ENCODE peak calls at places on chromosomes 13 and 19, in nine cellular contexts. One of them, this sample, is unnamed.

GRCh38 chr13:79451500-79451962 is 29.4 kb upstream of the NDFIP2 start:
- DNase-seq in adrenal gland: peak; percentile 79
- DNase-seq in A549: peak; percentile 41
- DNase-seq in cardiac fibroblast: peak; percentile 82
- DNase-seq in tibial artery: no peak
- DNase-seq in epithelial cell of esophagus: peak; percentile 78
- DNase-seq in retinal pigment epithelial cell: peak; percentile 36
- DNase-seq in CD8-positive, alpha-beta T cell: peak; percentile 60
- DNase-seq in ascending aorta: no peak
- DNase-seq in this sample: peak; percentile 56

GRCh38 chr19:46602392-46603194 is 1.5 kb downstream of the CALM3 start:
- DNase-seq in epithelial cell of esophagus: no peak
- DNase-seq in retinal pigment epithelial cell: no peak
- DNase-seq in adrenal gland: no peak
- DNase-seq in ascending aorta: peak; percentile 72
- DNase-seq in CD8-positive, alpha-beta T cell: no peak
- DNase-seq in tibial artery: no peak
- DNase-seq in cardiac fibroblast: no peak
- DNase-seq in A549: no peak
- DNase-seq in this sample: no peak

GRCh38 chr19:4051175-4052101 is 15.3 kb downstream of the ZBTB7A start:
- DNase-seq in CD8-positive, alpha-beta T cell: no peak
- DNase-seq in ascending aorta: no peak
- DNase-seq in adrenal gland: peak; percentile 73
- DNase-seq in epithelial cell of esophagus: peak; percentile 88
- DNase-seq in cardiac fibroblast: no peak
- DNase-seq in retinal pigment epithelial cell: no peak
- DNase-seq in tibial artery: no peak
- DNase-seq in A549: peak; percentile 39
- DNase-seq in this sample: peak; percentile 88

GRCh38 chr13:36815069-36815468 is 4.0 kb upstream of the RFXAP start:
- DNase-seq in CD8-positive, alpha-beta T cell: no peak
- DNase-seq in A549: peak; percentile 7
- DNase-seq in retinal pigment epithelial cell: no peak
- DNase-seq in adrenal gland: no peak
- DNase-seq in cardiac fibroblast: no peak
- DNase-seq in ascending aorta: no peak
- DNase-seq in epithelial cell of esophagus: no peak
- DNase-seq in tibial artery: no peak
- DNase-seq in this sample: no peak

GRCh38 chr13:36817996-36818395 is 1.0 kb upstream of the RFXAP start:
- DNase-seq in CD8-positive, alpha-beta T cell: no peak
- DNase-seq in adrenal gland: no peak
- DNase-seq in epithelial cell of esophagus: no peak
- DNase-seq in cardiac fibroblast: no peak
- DNase-seq in ascending aorta: no peak
- DNase-seq in A549: no peak
- DNase-seq in retinal pigment epithelial cell: no peak
- DNase-seq in tibial artery: no peak
- DNase-seq in this sample: no peak

GRCh38 chr19:49489601-49490167 is 2.3 kb downstream of the RPL13A start:
- DNase-seq in CD8-positive, alpha-beta T cell: no peak
- DNase-seq in ascending aorta: no peak
- DNase-seq in A549: peak; percentile 78
- DNase-seq in epithelial cell of esophagus: no peak
- DNase-seq in cardiac fibroblast: no peak
- DNase-seq in tibial artery: no peak
- DNase-seq in adrenal gland: peak; percentile 56
- DNase-seq in retinal pigment epithelial cell: no peak
- DNase-seq in this sample: no peak

GRCh38 chr19:17339088-17339741 is 1.9 kb downstream of the GTPBP3 start:
- DNase-seq in A549: no peak
- DNase-seq in adrenal gland: peak; percentile 37
- DNase-seq in cardiac fibroblast: no peak
- DNase-seq in epithelial cell of esophagus: peak; percentile 25
- DNase-seq in ascending aorta: no peak
- DNase-seq in tibial artery: no peak
- DNase-seq in retinal pigment epithelial cell: no peak
- DNase-seq in CD8-positive, alpha-beta T cell: no peak
- DNase-seq in this sample: no peak

GRCh38 chr13:49444517-49445395 is 682 bp downstream of the SETDB2 start:
- DNase-seq in A549: peak; percentile 25
- DNase-seq in adrenal gland: no peak
- DNase-seq in ascending aorta: no peak
- DNase-seq in retinal pigment epithelial cell: peak; percentile 95
- DNase-seq in tibial artery: peak; percentile 38
- DNase-seq in CD8-positive, alpha-beta T cell: no peak
- DNase-seq in epithelial cell of esophagus: peak; percentile 74
- DNase-seq in cardiac fibroblast: peak; percentile 63
- DNase-seq in this sample: no peak

GRCh38 chr13:110232756-110233155 is 74.2 kb downstream of the COL4A1 start:
- DNase-seq in CD8-positive, alpha-beta T cell: no peak
- DNase-seq in A549: no peak
- DNase-seq in cardiac fibroblast: peak; percentile 85
- DNase-seq in retinal pigment epithelial cell: no peak
- DNase-seq in tibial artery: no peak
- DNase-seq in epithelial cell of esophagus: no peak
- DNase-seq in adrenal gland: no peak
- DNase-seq in ascending aorta: peak; percentile 71
- DNase-seq in this sample: no peak

GRCh38 chr19:45050036-45050435 is 11.2 kb downstream of the CLASRP start:
- DNase-seq in A549: no peak
- DNase-seq in CD8-positive, alpha-beta T cell: no peak
- DNase-seq in retinal pigment epithelial cell: no peak
- DNase-seq in cardiac fibroblast: no peak
- DNase-seq in ascending aorta: no peak
- DNase-seq in tibial artery: no peak
- DNase-seq in adrenal gland: no peak
- DNase-seq in epithelial cell of esophagus: peak; percentile 58
- DNase-seq in this sample: no peak

GRCh38 chr19:40733149-40733548 is 16.2 kb downstream of the ITPKC start:
- DNase-seq in CD8-positive, alpha-beta T cell: no peak
- DNase-seq in adrenal gland: no peak
- DNase-seq in ascending aorta: no peak
- DNase-seq in cardiac fibroblast: no peak
- DNase-seq in epithelial cell of esophagus: no peak
- DNase-seq in A549: no peak
- DNase-seq in retinal pigment epithelial cell: no peak
- DNase-seq in tibial artery: no peak
- DNase-seq in this sample: no peak

GRCh38 chr13:71412231-71412630 is 454.8 kb downstream of the DACH1 start:
- DNase-seq in epithelial cell of esophagus: no peak
- DNase-seq in CD8-positive, alpha-beta T cell: no peak
- DNase-seq in A549: no peak
- DNase-seq in tibial artery: no peak
- DNase-seq in ascending aorta: no peak
- DNase-seq in adrenal gland: no peak
- DNase-seq in cardiac fibroblast: no peak
- DNase-seq in retinal pigment epithelial cell: no peak
- DNase-seq in this sample: no peak

GRCh38 chr13:101527130-101527529 is 74.7 kb downstream of the ITGBL1 start:
- DNase-seq in ascending aorta: no peak
- DNase-seq in cardiac fibroblast: no peak
- DNase-seq in epithelial cell of esophagus: peak; percentile 45
- DNase-seq in retinal pigment epithelial cell: no peak
- DNase-seq in CD8-positive, alpha-beta T cell: no peak
- DNase-seq in tibial artery: no peak
- DNase-seq in A549: no peak
- DNase-seq in adrenal gland: no peak
- DNase-seq in this sample: no peak

GRCh38 chr19:51735759-51736449 is 12.1 kb upstream of the HAS1 start:
- DNase-seq in ascending aorta: peak; percentile 84
- DNase-seq in tibial artery: peak; percentile 72
- DNase-seq in adrenal gland: peak; percentile 57
- DNase-seq in A549: no peak
- DNase-seq in epithelial cell of esophagus: no peak
- DNase-seq in CD8-positive, alpha-beta T cell: no peak
- DNase-seq in cardiac fibroblast: peak; percentile 92
- DNase-seq in retinal pigment epithelial cell: peak; percentile 43
- DNase-seq in this sample: peak; percentile 89

GRCh38 chr13:73018336-73018735 is 40.5 kb upstream of the KLF5 start:
- DNase-seq in cardiac fibroblast: no peak
- DNase-seq in ascending aorta: no peak
- DNase-seq in adrenal gland: no peak
- DNase-seq in epithelial cell of esophagus: no peak
- DNase-seq in retinal pigment epithelial cell: no peak
- DNase-seq in tibial artery: no peak
- DNase-seq in A549: peak; percentile 35
- DNase-seq in CD8-positive, alpha-beta T cell: no peak
- DNase-seq in this sample: no peak

GRCh38 chr19:49809155-49809986 is 3.7 kb downstream of the FUZ start:
- DNase-seq in retinal pigment epithelial cell: peak; percentile 77
- DNase-seq in A549: peak; percentile 42
- DNase-seq in cardiac fibroblast: peak; percentile 19
- DNase-seq in epithelial cell of esophagus: no peak
- DNase-seq in CD8-positive, alpha-beta T cell: peak; percentile 16
- DNase-seq in ascending aorta: peak; percentile 80
- DNase-seq in tibial artery: peak; percentile 66
- DNase-seq in adrenal gland: peak; percentile 85
- DNase-seq in this sample: peak; percentile 63

GRCh38 chr19:13825489-13826475 is 30.5 kb downstream of the ZSWIM4 start:
- DNase-seq in tibial artery: no peak
- DNase-seq in retinal pigment epithelial cell: no peak
- DNase-seq in cardiac fibroblast: no peak
- DNase-seq in epithelial cell of esophagus: peak; percentile 63
- DNase-seq in A549: peak; percentile 53
- DNase-seq in ascending aorta: peak; percentile 68
- DNase-seq in adrenal gland: no peak
- DNase-seq in CD8-positive, alpha-beta T cell: no peak
- DNase-seq in this sample: peak; percentile 69
- TF ChIP-seq CTCF in tibial artery: no peak
- TF ChIP-seq CTCF in retinal pigment epithelial cell: peak; percentile 13
- TF ChIP-seq CTCF in cardiac fibroblast: peak; percentile 20
- TF ChIP-seq CTCF in epithelial cell of esophagus: peak; percentile 8
- TF ChIP-seq CTCF in A549: no peak
- TF ChIP-seq CTCF in ascending aorta: no peak
- TF ChIP-seq CTCF in adrenal gland: no peak
- TF ChIP-seq CTCF in CD8-positive, alpha-beta T cell: no peak
- TF ChIP-seq CTCF in this sample: no peak

GRCh38 chr19:1354496-1355257 is 29.0 kb upstream of the NDUFS7 start:
- DNase-seq in retinal pigment epithelial cell: no peak
- DNase-seq in CD8-positive, alpha-beta T cell: peak; percentile 54
- DNase-seq in epithelial cell of esophagus: peak; percentile 88
- DNase-seq in A549: peak; percentile 81
- DNase-seq in adrenal gland: peak; percentile 86
- DNase-seq in ascending aorta: peak; percentile 97
- DNase-seq in cardiac fibroblast: peak; percentile 91
- DNase-seq in tibial artery: peak; percentile 88
- DNase-seq in this sample: peak; percentile 97
- TF ChIP-seq CTCF in retinal pigment epithelial cell: no peak
- TF ChIP-seq CTCF in CD8-positive, alpha-beta T cell: no peak
- TF ChIP-seq CTCF in epithelial cell of esophagus: no peak
- TF ChIP-seq CTCF in A549: no peak
- TF ChIP-seq CTCF in adrenal gland: no peak
- TF ChIP-seq CTCF in ascending aorta: no peak
- TF ChIP-seq CTCF in cardiac fibroblast: no peak
- TF ChIP-seq CTCF in tibial artery: peak; percentile 4
- TF ChIP-seq CTCF in this sample: no peak

GRCh38 chr13:44198826-44199225 is 174.8 kb upstream of the SERP2 start:
- DNase-seq in A549: no peak
- DNase-seq in ascending aorta: no peak
- DNase-seq in epithelial cell of esophagus: peak; percentile 34
- DNase-seq in adrenal gland: no peak
- DNase-seq in tibial artery: no peak
- DNase-seq in retinal pigment epithelial cell: no peak
- DNase-seq in CD8-positive, alpha-beta T cell: no peak
- DNase-seq in cardiac fibroblast: no peak
- DNase-seq in this sample: no peak
- TF ChIP-seq CTCF in A549: no peak
- TF ChIP-seq CTCF in ascending aorta: no peak
- TF ChIP-seq CTCF in epithelial cell of esophagus: no peak
- TF ChIP-seq CTCF in adrenal gland: no peak
- TF ChIP-seq CTCF in tibial artery: no peak
- TF ChIP-seq CTCF in retinal pigment epithelial cell: no peak
- TF ChIP-seq CTCF in CD8-positive, alpha-beta T cell: no peak
- TF ChIP-seq CTCF in cardiac fibroblast: no peak
- TF ChIP-seq CTCF in this sample: no peak

GRCh38 chr13:113243847-113244246 is 34.4 kb downstream of the CUL4A start:
- DNase-seq in CD8-positive, alpha-beta T cell: no peak
- DNase-seq in ascending aorta: no peak
- DNase-seq in epithelial cell of esophagus: no peak
- DNase-seq in adrenal gland: no peak
- DNase-seq in retinal pigment epithelial cell: no peak
- DNase-seq in tibial artery: no peak
- DNase-seq in cardiac fibroblast: no peak
- DNase-seq in A549: no peak
- DNase-seq in this sample: no peak

GRCh38 chr13:113245858-113246791 is 36.7 kb downstream of the CUL4A start:
- DNase-seq in epithelial cell of esophagus: peak; percentile 19
- DNase-seq in adrenal gland: no peak
- DNase-seq in retinal pigment epithelial cell: no peak
- DNase-seq in ascending aorta: peak; percentile 44
- DNase-seq in cardiac fibroblast: peak; percentile 6
- DNase-seq in A549: peak; percentile 18
- DNase-seq in tibial artery: no peak
- DNase-seq in CD8-positive, alpha-beta T cell: no peak
- DNase-seq in this sample: no peak
- TF ChIP-seq CTCF in epithelial cell of esophagus: peak; percentile 42
- TF ChIP-seq CTCF in adrenal gland: no peak
- TF ChIP-seq CTCF in retinal pigment epithelial cell: peak; percentile 56
- TF ChIP-seq CTCF in ascending aorta: no peak
- TF ChIP-seq CTCF in cardiac fibroblast: peak; percentile 41
- TF ChIP-seq CTCF in A549: no peak
- TF ChIP-seq CTCF in tibial artery: no peak
- TF ChIP-seq CTCF in CD8-positive, alpha-beta T cell: no peak
- TF ChIP-seq CTCF in this sample: peak; percentile 24

DNA sequence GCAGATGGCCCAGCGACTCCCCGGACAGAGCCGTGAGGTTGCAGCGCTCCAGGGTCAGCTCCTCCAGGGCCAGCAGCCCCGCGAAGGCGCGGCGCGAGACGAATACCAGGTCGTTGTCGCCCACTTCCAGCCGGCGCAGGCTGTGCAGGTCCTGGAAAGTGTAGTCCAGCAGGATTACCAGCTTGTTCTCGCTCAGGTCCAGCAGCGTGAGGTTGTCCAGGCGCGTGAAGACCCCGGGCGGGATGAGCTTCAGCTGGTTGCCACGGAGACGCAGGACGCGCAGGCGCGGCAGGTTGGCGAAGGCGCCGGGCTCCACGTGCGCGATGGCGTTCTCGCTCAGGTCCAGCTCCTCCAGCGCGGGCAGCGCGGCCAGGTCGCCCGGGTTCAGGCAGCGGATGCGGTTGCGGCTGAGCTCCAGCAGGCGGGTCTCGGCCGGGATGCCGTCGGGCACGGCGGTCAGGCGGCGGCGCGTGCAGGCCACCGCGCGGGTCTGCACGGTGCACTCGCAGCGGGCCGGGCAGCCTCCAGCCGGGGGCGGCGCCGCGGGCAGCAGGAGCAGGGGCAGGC is 9.3 kb upstream of the PEAK3 start:
- DNase-seq in cardiac fibroblast: no peak
- DNase-seq in tibial artery: no peak
- DNase-seq in adrenal gland: no peak
- DNase-seq in epithelial cell of esophagus: no peak
- DNase-seq in A549: no peak
- DNase-seq in retinal pigment epithelial cell: no peak
- DNase-seq in CD8-positive, alpha-beta T cell: no peak
- DNase-seq in ascending aorta: no peak
- DNase-seq in this sample: no peak
- TF ChIP-seq CTCF in cardiac fibroblast: no peak
- TF ChIP-seq CTCF in tibial artery: no peak
- TF ChIP-seq CTCF in adrenal gland: no peak
- TF ChIP-seq CTCF in epithelial cell of esophagus: no peak
- TF ChIP-seq CTCF in A549: no peak
- TF ChIP-seq CTCF in retinal pigment epithelial cell: no peak
- TF ChIP-seq CTCF in CD8-positive, alpha-beta T cell: no peak
- TF ChIP-seq CTCF in ascending aorta: no peak
- TF ChIP-seq CTCF in this sample: no peak

This sample was measured in left lung.